ENCODE peak calls at places on chromosomes 7 and 10, in six cellular contexts. H is H1, E is GM12878, Z is HepG2, P is GM12891, S is GM12892. B is an unnamed sample.

GRCh38 chr10:16545126-16545736 is 23.6 kb upstream of the C1QL3 start:
- DNase-seq in S (peak), H (no peak), Z (peak), E (no peak), P (peak), B (peak)

GRCh38 chr10:25245171-25245570 is 70.4 kb downstream of the GPR158 start:
- DNase-seq in Z (no peak), H (no peak), E (no peak), P (no peak), S (no peak), B (no peak)

GRCh38 chr10:51667992-51668689 is 31.3 kb downstream of the CSTF2T start:
- DNase-seq in S (no peak), E (no peak), P (no peak), Z (no peak), H (no peak), B (peak)

GRCh38 chr10:86960863-86961434 is 2.5 kb downstream of the SNCG start:
- DNase-seq in H (no peak), E (no peak), S (no peak), P (no peak), Z (no peak), B (no peak)

GRCh38 chr7:33050425-33051318 is 11.9 kb downstream of the NT5C3A start:
- DNase-seq in P (no peak), S (no peak), H (no peak), Z (peak), E (no peak), B (peak)

GRCh38 chr7:20407585-20408466 is 77.1 kb downstream of the ITGB8 start:
- DNase-seq in E (no peak), S (no peak), H (no peak), Z (no peak), P (no peak), B (no peak)

GRCh38 chr7:122517576-122517975 is 181.3 kb downstream of the RNF133 start:
- DNase-seq in S (no peak), H (no peak), P (no peak), Z (no peak), E (no peak), B (no peak)

GRCh38 chr7:155011081-155011480 is 8.2 kb upstream of the PAXIP1 start:
- DNase-seq in S (no peak), P (no peak), Z (no peak), E (no peak), H (no peak), B (no peak)

GRCh38 chr10:87593702-87594101 is 66.0 kb upstream of the PAPSS2 start:
- DNase-seq in S (no peak), Z (no peak), E (no peak), P (no peak), H (no peak), B (peak)

GRCh38 chr10:113520606-113521481 is 32.0 kb upstream of the HABP2 start:
- DNase-seq in P (peak), H (no peak), Z (peak), E (no peak), S (peak), B (peak)

GRCh38 chr10:98349508-98349922 is 65.5 kb downstream of the PYROXD2 start:
- DNase-seq in Z (no peak), H (no peak), S (no peak), P (no peak), E (no peak), B (no peak)

GRCh38 chr7:477626-478220 is 41.9 kb downstream of the PDGFA start:
- DNase-seq in S (no peak), Z (no peak), E (no peak), H (no peak), P (no peak), B (no peak)

GRCh38 chr10:101816375-101816773 is 1.9 kb downstream of the OGA start:
- DNase-seq in H (no peak), S (no peak), Z (no peak), E (no peak), P (no peak), B (no peak)

GRCh38 chr10:5609952-5610616 is 56.3 kb downstream of the ASB13 start:
- DNase-seq in H (no peak), Z (no peak), S (no peak), P (no peak), E (no peak), B (no peak)

GRCh38 chr7:151076863-151077704 is 3.5 kb downstream of the FASTK start:
- DNase-seq in P (no peak), Z (no peak), H (no peak), E (no peak), S (no peak), B (peak)
- TF ChIP-seq TAF1 in P (no peak), Z (no peak), H (no peak), E (no peak), S (no peak), B (no peak)

DNA sequence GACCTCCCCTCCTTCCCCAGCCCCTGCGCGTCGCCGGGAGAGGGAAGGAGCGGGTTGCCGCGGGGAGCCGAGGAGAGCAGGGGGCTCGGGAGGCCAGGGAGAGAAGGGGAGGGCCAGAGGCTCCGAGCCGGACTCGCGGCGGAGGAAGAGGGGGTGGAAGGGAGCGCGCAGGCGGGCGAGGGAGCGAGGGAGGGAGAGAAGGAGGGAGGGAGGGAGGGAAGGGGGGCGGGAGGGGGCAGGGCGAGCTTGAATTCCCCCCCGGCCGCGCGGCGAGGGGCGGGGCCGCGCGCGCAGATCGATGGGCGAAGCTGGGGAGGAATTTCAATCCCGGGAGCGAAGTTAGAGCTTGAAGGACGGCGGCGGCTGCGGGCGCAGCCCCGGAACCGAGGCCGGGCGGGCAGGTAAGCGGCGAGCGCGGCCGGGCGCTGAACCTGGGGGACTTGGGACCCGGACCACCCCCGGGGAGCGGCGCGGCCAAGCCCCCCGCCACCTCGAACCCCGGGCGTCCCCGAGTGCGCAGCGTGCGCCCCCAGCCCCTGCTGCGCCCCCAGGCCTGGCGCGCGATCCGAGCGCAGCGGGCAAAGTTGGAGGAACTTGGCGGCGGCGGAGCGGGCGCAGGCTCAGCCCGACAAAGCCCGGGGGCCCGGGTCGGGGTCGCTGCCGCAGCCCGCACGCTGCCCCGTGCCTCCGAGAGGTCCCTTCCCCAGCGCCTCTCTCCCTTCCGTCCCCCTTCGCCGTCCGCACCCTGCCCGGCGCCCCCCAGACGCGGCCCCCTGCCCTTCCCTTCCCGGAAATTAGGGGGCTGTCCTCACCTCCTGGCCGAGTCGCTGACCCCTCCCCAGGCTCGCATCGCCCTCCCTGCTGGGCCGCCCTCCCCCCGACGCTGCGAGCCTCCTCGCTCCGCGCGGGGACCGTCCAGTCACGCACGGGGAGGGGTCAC is at the start of gene ELFN1:
- DNase-seq in Z (no peak), E (no peak), P (no peak), H (peak), S (no peak), B (peak)
- TF ChIP-seq TAF1 in Z (peak), E (no peak), P (no peak), H (peak), S (no peak), B (no peak)

GRCh38 chr7:67022501-67022900 is 25.9 kb downstream of the TYW1 start:
- DNase-seq in H (no peak), P (no peak), Z (no peak), E (no peak), S (no peak), B (no peak)

GRCh38 chr7:67021260-67021659 is 24.6 kb downstream of the TYW1 start:
- DNase-seq in P (no peak), S (no peak), E (no peak), Z (no peak), H (no peak), B (no peak)

GRCh38 chr7:67018940-67019339 is 22.3 kb downstream of the TYW1 start:
- DNase-seq in S (no peak), Z (no peak), H (no peak), E (no peak), P (no peak), B (no peak)

GRCh38 chr7:67019562-67020390 is 23.1 kb downstream of the TYW1 start:
- DNase-seq in E (no peak), Z (no peak), S (no peak), H (no peak), P (no peak), B (peak)
- TF ChIP-seq TAF1 in E (no peak), Z (no peak), S (no peak), H (no peak), P (no peak), B (no peak)

GRCh38 chr10:63631971-63632370 is 110.8 kb downstream of the REEP3 start:
- DNase-seq in S (no peak), P (no peak), Z (no peak), E (no peak), H (no peak), B (no peak)

GRCh38 chr10:63636812-63637211 is 115.6 kb downstream of the REEP3 start:
- DNase-seq in E (no peak), H (no peak), Z (no peak), P (no peak), S (no peak), B (no peak)

GRCh38 chr10:63630928-63631685 is 109.9 kb downstream of the REEP3 start:
- DNase-seq in H (no peak), E (no peak), P (no peak), Z (no peak), S (no peak), B (no peak)

GRCh38 chr10:63634488-63635090 is 113.4 kb downstream of the REEP3 start:
- DNase-seq in S (no peak), E (no peak), H (no peak), P (no peak), Z (no peak), B (no peak)

DNA sequence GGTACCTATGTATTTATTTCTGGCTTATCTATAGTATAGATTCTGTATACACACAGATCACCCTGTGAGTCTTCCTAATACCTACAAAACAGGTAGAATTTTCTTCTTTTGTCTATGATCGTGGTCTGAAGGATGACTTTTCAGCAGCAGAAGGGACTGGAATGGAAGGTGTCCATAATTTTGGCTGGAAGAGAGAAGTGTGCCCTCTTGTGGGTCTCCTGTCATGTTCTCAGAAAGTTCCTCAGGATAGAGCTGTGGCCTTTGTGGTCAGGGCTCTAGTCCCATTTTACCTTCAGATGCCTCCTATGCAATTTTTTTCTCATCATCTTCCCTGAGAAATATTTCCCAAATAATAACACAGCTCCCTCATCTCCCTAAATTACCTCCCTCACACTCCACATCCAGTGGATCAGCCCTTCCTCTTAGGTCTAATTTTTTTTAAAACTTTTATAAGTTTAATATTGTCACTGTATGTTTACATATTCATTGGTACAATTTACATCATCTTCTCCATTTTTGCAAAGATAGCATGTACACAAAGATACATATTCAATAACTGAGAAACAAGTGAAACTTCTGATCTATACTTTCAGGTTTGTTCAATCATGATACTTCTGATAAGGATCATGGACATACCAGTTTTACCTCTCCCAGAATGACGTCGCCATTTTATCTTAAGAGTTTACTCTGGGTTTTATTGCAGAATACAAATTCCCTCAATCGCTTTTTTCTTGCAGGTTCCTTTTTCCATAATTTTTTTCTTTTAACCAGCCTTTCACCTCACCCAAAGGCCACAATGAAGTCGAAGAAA is 112.7 kb downstream of the REEP3 start:
- DNase-seq in Z (peak), H (no peak), E (no peak), S (no peak), P (no peak), B (peak)
- TF ChIP-seq TAF1 in Z (no peak), H (no peak), E (no peak), S (no peak), P (no peak), B (no peak)

GRCh38 chr10:126683466-126683865 is 13.0 kb upstream of the C10orf90 start:
- DNase-seq in E (no peak), P (no peak), Z (no peak), H (no peak), S (no peak), B (no peak)

GRCh38 chr10:126686732-126687693 is 16.5 kb upstream of the C10orf90 start:
- DNase-seq in E (no peak), H (no peak), Z (no peak), S (no peak), P (no peak), B (no peak)

GRCh38 chr10:126684171-126684745 is 13.8 kb upstream of the C10orf90 start:
- DNase-seq in H (no peak), S (no peak), E (no peak), P (no peak), Z (no peak), B (no peak)

GRCh38 chr10:126686271-126686670 is 15.8 kb upstream of the C10orf90 start:
- DNase-seq in P (no peak), S (no peak), Z (no peak), E (no peak), H (no peak), B (no peak)

GRCh38 chr10:126685756-126686155 is 15.3 kb upstream of the C10orf90 start:
- DNase-seq in P (no peak), S (no peak), E (no peak), H (no peak), Z (no peak), B (no peak)
- TF ChIP-seq TAF1 in P (no peak), S (no peak), E (no peak), H (no peak), Z (no peak), B (no peak)

DNA sequence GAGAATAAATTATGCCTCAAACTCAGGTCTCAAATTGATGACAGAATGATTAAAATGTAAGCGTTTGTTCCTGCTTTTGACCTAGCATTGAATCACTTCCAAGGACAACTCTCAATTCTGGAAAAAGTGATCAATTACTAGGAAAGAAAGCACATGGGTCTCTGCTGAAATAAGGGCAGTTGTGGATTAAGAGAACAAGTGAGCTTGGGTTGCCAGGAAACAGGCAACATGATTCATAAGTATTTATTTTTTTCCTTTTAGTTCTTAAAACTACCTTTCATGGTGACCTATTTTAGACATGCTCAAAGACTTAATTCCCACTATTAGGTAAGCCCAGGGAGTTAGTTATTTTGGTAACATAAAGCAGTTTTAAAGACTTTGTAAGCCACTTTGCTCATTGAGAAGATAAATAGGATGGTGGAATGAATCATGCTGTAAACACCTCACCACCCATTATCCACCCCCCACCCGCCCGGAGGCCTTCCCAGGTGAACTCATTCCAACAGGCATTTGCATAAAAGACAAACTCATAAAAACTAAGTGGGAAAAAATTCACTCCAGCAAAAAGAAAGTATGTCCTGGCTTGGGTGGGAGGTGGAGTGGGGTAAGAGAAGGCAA is 728.3 kb downstream of the SORCS1 start:
- DNase-seq in P (no peak), S (no peak), E (no peak), H (no peak), Z (no peak), B (no peak)
- TF ChIP-seq TAF1 in P (no peak), S (no peak), E (no peak), H (no peak), Z (no peak), B (no peak)

DNA sequence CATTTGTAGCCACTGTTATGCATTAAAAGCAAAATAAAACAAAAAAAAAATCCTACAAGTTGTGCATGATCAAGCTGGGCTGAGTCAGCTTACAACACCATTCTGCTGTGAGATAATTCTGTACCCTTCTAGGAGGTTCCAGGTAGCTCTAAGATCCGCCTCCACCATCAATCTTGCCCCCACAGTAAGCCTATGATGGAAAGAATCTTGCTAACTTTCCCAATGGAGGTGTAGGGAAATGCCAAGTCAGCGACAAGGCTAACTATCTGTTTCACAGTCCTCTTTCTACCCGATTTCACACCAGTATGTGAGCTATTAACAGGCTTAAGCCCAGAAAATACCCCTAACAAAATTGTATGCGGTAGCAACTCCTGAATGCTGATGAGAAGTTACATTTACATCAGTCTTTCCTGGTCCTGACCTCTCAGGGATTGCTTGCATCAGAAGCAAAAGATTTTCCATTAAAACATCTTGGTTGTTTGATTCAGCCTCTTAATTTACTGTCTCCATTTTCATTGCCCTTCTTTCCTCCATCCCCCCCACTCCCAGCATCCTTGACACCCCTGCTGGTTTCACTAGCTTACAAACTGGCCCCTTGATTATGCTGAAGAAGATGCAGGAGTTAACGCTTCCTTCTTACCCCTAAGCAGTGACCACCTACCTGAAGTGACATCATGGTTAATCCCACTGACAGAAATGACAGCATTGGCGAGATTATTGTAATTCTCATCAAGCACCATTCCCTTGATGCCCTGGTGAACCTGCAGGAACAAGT is 27.8 kb downstream of the CPN1 start:
- DNase-seq in P (no peak), H (no peak), S (no peak), E (no peak), Z (no peak), B (no peak)
- TF ChIP-seq TAF1 in P (no peak), H (no peak), S (no peak), E (no peak), Z (no peak), B (no peak)

B was measured in SK-N-SH.